ENCODE peak calls at places on chromosomes 12 and 14, in seven cellular contexts. One of them, this sample, is unnamed.

GRCh38 chr12:562634-563033 is 100.6 kb downstream of the NINJ2 start:
- DNase-seq in PC-3: no peak
- DNase-seq in AG10803: no peak
- DNase-seq in GM06990: no peak
- DNase-seq in GM12878: no peak
- DNase-seq in prostate gland: no peak
- DNase-seq in CD8-positive, alpha-beta T cell: no peak
- DNase-seq in this sample: no peak

GRCh38 chr14:56718312-56718711 is 92.0 kb downstream of the OTX2 start:
- DNase-seq in PC-3: no peak
- DNase-seq in AG10803: no peak
- DNase-seq in GM06990: no peak
- DNase-seq in GM12878: no peak
- DNase-seq in prostate gland: no peak
- DNase-seq in CD8-positive, alpha-beta T cell: no peak
- DNase-seq in this sample: no peak

GRCh38 chr14:71193663-71194062 is 286.4 kb downstream of the PCNX1 start:
- DNase-seq in PC-3: peak; percentile 96
- DNase-seq in AG10803: no peak
- DNase-seq in GM06990: no peak
- DNase-seq in GM12878: no peak
- DNase-seq in prostate gland: no peak
- DNase-seq in CD8-positive, alpha-beta T cell: no peak
- DNase-seq in this sample: no peak

GRCh38 chr14:69005432-69006148 is 26.5 kb upstream of the ACTN1 start:
- DNase-seq in PC-3: peak; percentile 91
- DNase-seq in AG10803: peak; percentile 88
- DNase-seq in GM06990: no peak
- DNase-seq in GM12878: no peak
- DNase-seq in prostate gland: no peak
- DNase-seq in CD8-positive, alpha-beta T cell: no peak
- DNase-seq in this sample: no peak

GRCh38 chr12:25942709-25943108 is 15.8 kb upstream of the RASSF8 start:
- DNase-seq in PC-3: no peak
- DNase-seq in AG10803: peak; percentile 40
- DNase-seq in GM06990: no peak
- DNase-seq in GM12878: no peak
- DNase-seq in prostate gland: no peak
- DNase-seq in CD8-positive, alpha-beta T cell: no peak
- DNase-seq in this sample: no peak

GRCh38 chr14:26709019-26709418 is 111.2 kb upstream of the NOVA1 start:
- DNase-seq in PC-3: peak; percentile 65
- DNase-seq in AG10803: peak; percentile 3
- DNase-seq in GM06990: no peak
- DNase-seq in GM12878: no peak
- DNase-seq in prostate gland: no peak
- DNase-seq in CD8-positive, alpha-beta T cell: no peak
- DNase-seq in this sample: no peak

GRCh38 chr12:45878630-45879255 is 111.6 kb downstream of the SCAF11 start:
- DNase-seq in PC-3: peak; percentile 25
- DNase-seq in AG10803: peak; percentile 3
- DNase-seq in GM06990: no peak
- DNase-seq in GM12878: no peak
- DNase-seq in prostate gland: no peak
- DNase-seq in CD8-positive, alpha-beta T cell: no peak
- DNase-seq in this sample: peak; percentile 28

GRCh38 chr14:49977126-49977841 is 84.4 kb downstream of the ARF6 start:
- DNase-seq in PC-3: no peak
- DNase-seq in AG10803: no peak
- DNase-seq in GM06990: peak; percentile 59
- DNase-seq in GM12878: no peak
- DNase-seq in prostate gland: no peak
- DNase-seq in CD8-positive, alpha-beta T cell: no peak
- DNase-seq in this sample: no peak

GRCh38 chr14:75886661-75887348 is 95.0 kb downstream of the TGFB3 start:
- DNase-seq in PC-3: no peak
- DNase-seq in AG10803: peak; percentile 88
- DNase-seq in GM06990: no peak
- DNase-seq in GM12878: no peak
- DNase-seq in prostate gland: no peak
- DNase-seq in CD8-positive, alpha-beta T cell: no peak
- DNase-seq in this sample: no peak

GRCh38 chr12:31326689-31327659 is 1.0 kb upstream of the SINHCAF start:
- DNase-seq in PC-3: no peak
- DNase-seq in AG10803: no peak
- DNase-seq in GM06990: no peak
- DNase-seq in GM12878: no peak
- DNase-seq in prostate gland: no peak
- DNase-seq in CD8-positive, alpha-beta T cell: no peak
- DNase-seq in this sample: no peak

GRCh38 chr14:60025586-60025985 is 66.1 kb upstream of the PCNX4 start:
- DNase-seq in PC-3: no peak
- DNase-seq in AG10803: no peak
- DNase-seq in GM06990: no peak
- DNase-seq in GM12878: no peak
- DNase-seq in prostate gland: no peak
- DNase-seq in CD8-positive, alpha-beta T cell: no peak
- DNase-seq in this sample: no peak

GRCh38 chr14:71415404-71415690 is 508.1 kb downstream of the PCNX1 start:
- DNase-seq in PC-3: no peak
- DNase-seq in AG10803: peak; percentile 80
- DNase-seq in GM06990: no peak
- DNase-seq in GM12878: no peak
- DNase-seq in prostate gland: no peak
- DNase-seq in CD8-positive, alpha-beta T cell: no peak
- DNase-seq in this sample: no peak

GRCh38 chr14:105329411-105330200 is 15.1 kb downstream of the PACS2 start:
- DNase-seq in PC-3: no peak
- DNase-seq in AG10803: no peak
- DNase-seq in GM06990: peak; percentile 4
- DNase-seq in GM12878: no peak
- DNase-seq in prostate gland: no peak
- DNase-seq in CD8-positive, alpha-beta T cell: no peak
- DNase-seq in this sample: no peak

GRCh38 chr14:31934767-31935266 is 142.3 kb upstream of the ARHGAP5 start:
- DNase-seq in PC-3: peak; percentile 61
- DNase-seq in AG10803: peak; percentile 58
- DNase-seq in GM06990: no peak
- DNase-seq in GM12878: no peak
- DNase-seq in prostate gland: no peak
- DNase-seq in CD8-positive, alpha-beta T cell: no peak
- DNase-seq in this sample: no peak

GRCh38 chr14:68655021-68655811 is 137.7 kb downstream of the ZFP36L1 start:
- DNase-seq in PC-3: no peak
- DNase-seq in AG10803: no peak
- DNase-seq in GM06990: no peak
- DNase-seq in GM12878: no peak
- DNase-seq in prostate gland: no peak
- DNase-seq in CD8-positive, alpha-beta T cell: no peak
- DNase-seq in this sample: no peak

GRCh38 chr12:111126331-111126730 is 206.0 kb upstream of the MYL2 start:
- DNase-seq in PC-3: no peak
- DNase-seq in AG10803: no peak
- DNase-seq in GM06990: no peak
- DNase-seq in GM12878: no peak
- DNase-seq in prostate gland: no peak
- DNase-seq in CD8-positive, alpha-beta T cell: no peak
- DNase-seq in this sample: no peak

GRCh38 chr12:93126069-93126474 is 197.0 kb upstream of the EEA1 start:
- DNase-seq in PC-3: no peak
- DNase-seq in AG10803: no peak
- DNase-seq in GM06990: peak; percentile 52
- DNase-seq in GM12878: no peak
- DNase-seq in prostate gland: no peak
- DNase-seq in CD8-positive, alpha-beta T cell: no peak
- DNase-seq in this sample: no peak

GRCh38 chr12:93127107-93127560 is 198.0 kb upstream of the EEA1 start:
- DNase-seq in PC-3: no peak
- DNase-seq in AG10803: no peak
- DNase-seq in GM06990: no peak
- DNase-seq in GM12878: no peak
- DNase-seq in prostate gland: no peak
- DNase-seq in CD8-positive, alpha-beta T cell: no peak
- DNase-seq in this sample: no peak

GRCh38 chr12:93122569-93123091 is 193.5 kb upstream of the EEA1 start:
- DNase-seq in PC-3: no peak
- DNase-seq in AG10803: no peak
- DNase-seq in GM06990: no peak
- DNase-seq in GM12878: no peak
- DNase-seq in prostate gland: peak; percentile 79
- DNase-seq in CD8-positive, alpha-beta T cell: no peak
- DNase-seq in this sample: no peak

GRCh38 chr12:93125126-93125525 is 196.0 kb upstream of the EEA1 start:
- DNase-seq in PC-3: no peak
- DNase-seq in AG10803: no peak
- DNase-seq in GM06990: no peak
- DNase-seq in GM12878: no peak
- DNase-seq in prostate gland: no peak
- DNase-seq in CD8-positive, alpha-beta T cell: no peak
- DNase-seq in this sample: no peak

DNA sequence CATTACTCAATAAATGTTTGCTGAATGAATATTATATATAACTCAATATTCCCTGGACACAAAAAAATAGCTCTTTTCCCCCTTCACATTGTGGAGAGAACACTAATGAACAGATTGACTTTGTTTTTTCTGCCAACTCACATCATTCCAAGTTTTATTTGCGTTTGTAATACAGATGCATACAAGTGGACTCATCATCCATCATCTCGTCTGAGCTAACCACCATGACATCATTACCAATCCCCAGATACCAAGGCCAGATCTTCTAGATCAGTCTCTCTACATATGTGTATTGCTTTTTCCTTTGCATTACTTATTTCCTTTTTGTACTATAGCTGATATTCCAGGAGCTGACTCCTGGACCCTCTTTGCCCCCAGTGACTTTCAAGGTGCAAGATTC is 193.0 kb upstream of the EEA1 start:
- DNase-seq in PC-3: peak; percentile 54
- DNase-seq in AG10803: peak; percentile 79
- DNase-seq in GM06990: no peak
- DNase-seq in GM12878: no peak
- DNase-seq in prostate gland: no peak
- DNase-seq in CD8-positive, alpha-beta T cell: no peak
- DNase-seq in this sample: no peak
- H3K4me3 ChIP-seq in PC-3: no peak overlapping the region
- H3K4me3 ChIP-seq in AG10803: no peak overlapping the region
- H3K4me3 ChIP-seq in GM06990: no peak overlapping the region
- H3K4me3 ChIP-seq in GM12878: no peak overlapping the region
- H3K4me3 ChIP-seq in prostate gland: no peak overlapping the region
- H3K4me3 ChIP-seq in CD8-positive, alpha-beta T cell: no peak overlapping the region
- H3K4me3 ChIP-seq in this sample: no peak overlapping the region

DNA sequence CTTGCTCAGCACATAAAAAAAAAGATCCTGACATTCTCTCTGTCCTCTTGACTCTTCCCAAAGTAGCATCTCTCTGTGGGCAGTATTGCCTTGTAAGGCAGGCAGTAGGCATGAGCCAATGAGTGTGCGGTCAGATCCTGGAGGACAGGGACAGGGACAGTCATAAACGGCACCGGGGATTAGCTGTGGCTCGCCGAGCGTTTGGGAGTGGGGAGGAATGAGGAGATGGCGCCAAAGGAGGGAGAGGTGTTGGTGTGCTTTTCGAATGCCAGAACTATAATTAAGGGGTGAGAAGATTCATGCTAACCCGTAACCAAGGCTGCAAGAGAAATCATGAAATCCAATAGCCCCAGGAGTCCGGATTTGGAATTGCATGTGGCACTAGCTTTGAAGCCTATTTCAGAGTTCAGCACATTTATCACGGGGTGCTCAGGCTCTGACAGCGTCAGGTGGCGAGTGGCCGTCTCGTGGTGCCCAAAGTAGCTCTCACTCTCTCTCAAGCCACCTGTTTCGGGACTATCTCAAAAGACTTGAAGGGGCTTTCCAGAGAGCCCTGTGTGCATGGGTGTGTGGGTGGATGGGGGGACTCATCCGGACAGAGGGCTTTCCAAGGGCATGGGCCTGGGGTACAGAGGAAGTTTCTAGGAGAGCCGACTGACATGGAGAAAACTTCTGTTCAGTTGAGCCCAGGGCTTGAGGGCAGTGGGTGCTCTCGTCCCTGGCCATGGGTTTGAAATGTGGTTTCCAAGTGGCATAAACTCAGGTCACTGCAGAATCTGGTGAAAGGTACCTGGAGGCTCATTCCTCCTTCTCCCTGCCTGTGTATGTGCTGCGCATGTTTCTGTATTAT is 47.6 kb upstream of the MEG3 start:
- DNase-seq in PC-3: no peak
- DNase-seq in AG10803: no peak
- DNase-seq in GM06990: no peak
- DNase-seq in GM12878: no peak
- DNase-seq in prostate gland: no peak
- DNase-seq in CD8-positive, alpha-beta T cell: no peak
- DNase-seq in this sample: no peak
- TF ChIP-seq CTCF in PC-3: no peak
- TF ChIP-seq CTCF in AG10803: no peak
- TF ChIP-seq CTCF in GM06990: no peak
- TF ChIP-seq CTCF in GM12878: no peak
- TF ChIP-seq CTCF in prostate gland: no peak
- TF ChIP-seq CTCF in CD8-positive, alpha-beta T cell: no peak
- TF ChIP-seq CTCF in this sample: no peak

GRCh38 chr14:91264151-91265150 is 19.9 kb upstream of the GPR68 start:
- DNase-seq in PC-3: peak; percentile 30
- DNase-seq in AG10803: no peak
- DNase-seq in GM06990: no peak
- DNase-seq in GM12878: no peak
- DNase-seq in prostate gland: no peak
- DNase-seq in CD8-positive, alpha-beta T cell: no peak
- DNase-seq in this sample: no peak
- H3K4me3 ChIP-seq in PC-3: peak overlapping the region; percentile 77
- H3K4me3 ChIP-seq in AG10803: peak overlapping the region; percentile 51
- H3K4me3 ChIP-seq in GM06990: no peak overlapping the region
- H3K4me3 ChIP-seq in GM12878: no peak overlapping the region
- H3K4me3 ChIP-seq in prostate gland: peak overlapping the region; percentile 36
- H3K4me3 ChIP-seq in CD8-positive, alpha-beta T cell: no peak overlapping the region
- H3K4me3 ChIP-seq in this sample: no peak overlapping the region

DNA sequence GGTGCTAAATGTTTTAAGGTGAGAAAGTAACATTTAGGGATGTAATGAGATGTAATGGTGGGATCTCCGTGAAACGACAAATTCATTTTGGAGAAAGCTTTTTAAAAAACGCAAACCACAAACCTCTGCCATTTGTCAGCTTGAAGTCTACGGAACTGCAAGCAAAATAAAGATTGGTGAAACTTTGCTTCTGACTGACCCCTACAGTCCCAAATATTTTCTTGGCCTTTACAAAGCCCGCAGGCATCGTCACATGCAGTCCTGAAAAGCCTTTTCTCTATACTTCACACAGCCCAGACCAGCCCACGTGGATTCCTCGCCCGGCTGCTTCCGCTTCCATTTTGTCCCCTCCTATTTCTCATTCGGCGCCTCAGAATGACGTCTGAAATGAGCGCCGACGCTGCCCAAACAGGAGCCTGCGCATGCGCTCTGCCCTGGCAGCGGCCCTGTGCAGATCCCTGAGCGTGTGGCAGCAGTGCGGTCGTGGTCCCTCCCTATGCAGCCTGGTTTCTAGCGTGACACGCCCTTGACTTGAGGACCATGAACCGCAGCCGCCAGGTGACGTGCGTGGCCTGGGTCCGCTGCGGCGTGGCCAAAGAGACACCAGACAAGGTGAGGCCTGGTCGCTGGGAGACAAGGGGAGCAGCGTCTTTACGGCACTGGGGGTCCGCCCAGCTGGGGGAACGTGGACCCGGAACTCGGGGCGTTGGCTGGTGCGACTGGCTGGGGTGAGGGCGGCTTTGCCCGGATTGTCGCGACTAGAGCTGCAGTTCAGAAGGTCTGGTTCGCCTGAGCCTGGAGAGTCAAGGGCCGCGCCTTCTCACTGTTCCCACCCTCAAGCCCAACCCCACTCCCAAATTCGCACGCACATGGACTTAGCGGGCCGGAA is at the start of gene PWP1:
- DNase-seq in PC-3: peak; percentile 98
- DNase-seq in AG10803: peak; percentile 93
- DNase-seq in GM06990: peak; percentile 94
- DNase-seq in GM12878: peak; percentile 84
- DNase-seq in prostate gland: peak; percentile 94
- DNase-seq in CD8-positive, alpha-beta T cell: peak; percentile 94
- DNase-seq in this sample: peak; percentile 91
- TF ChIP-seq CTCF in PC-3: no peak
- TF ChIP-seq CTCF in AG10803: no peak
- TF ChIP-seq CTCF in GM06990: no peak
- TF ChIP-seq CTCF in GM12878: no peak
- TF ChIP-seq CTCF in prostate gland: peak; percentile 9
- TF ChIP-seq CTCF in CD8-positive, alpha-beta T cell: no peak
- TF ChIP-seq CTCF in this sample: no peak